ENCODE peak calls at places on chromosomes 4 and X, in eight cellular contexts. A is activated naive CD4-positive, alpha-beta T cell treated with anti-CD3 and anti-CD28 coated beads, Interleukin-2, amount 50 U/mL, for 72 hours; I is pancreas; J is activated CD8-positive, alpha-beta memory T cell treated with anti-CD3 and anti-CD28 coated beads, Interleukin-2, amount 10 ng/mL, durations not matched to agents 7 days and 5 days; Z is heart right ventricle; Q is T-cell; H is PC-3; C is stimulated activated naive CD8-positive, alpha-beta T cell treated with anti-CD3 and anti-CD28 coated beads, Interleukin-15, Interleukin-2, amounts not matched to agents 100 U/mL and 50 U/mL, for 24 hours. K is an unnamed sample.
A peak's percentile ranks its signal among the peaks of the same experiment; 100 is the strongest.

GRCh38 chr4:147616849-147617172 is 386 bp upstream of the TMEM184C start:
- ATAC-seq in A (no peak), I (no peak), J (no peak), Z (peak; percentile 6), Q (no peak), H (peak; percentile 7), C (no peak), K (peak; percentile 18)

GRCh38 chr4:83686166-83686565 is 150.3 kb downstream of the GPAT3 start:
- ATAC-seq in A (no peak), I (no peak), J (no peak), Z (no peak), Q (no peak), H (peak; percentile 99), C (no peak), K (no peak)

GRCh38 chr4:40261246-40262078 is 64.6 kb downstream of the RHOH start:
- ATAC-seq in A (no peak), I (no peak), J (no peak), Z (no peak), Q (no peak), H (no peak), C (no peak), K (no peak)

GRCh38 chr4:23873717-23874535 is 15.9 kb downstream of the PPARGC1A start:
- ATAC-seq in A (no peak), I (no peak), J (no peak), Z (peak; percentile 58), Q (no peak), H (no peak), C (no peak), K (no peak)

GRCh38 chr4:178414042-178414441 is 971.8 kb upstream of the AGA start:
- ATAC-seq in A (no peak), I (peak; percentile 81), J (no peak), Z (no peak), Q (no peak), H (no peak), C (no peak), K (no peak)

GRCh38 chr4:37836838-37837413 is 10.4 kb downstream of the PGM2 start:
- ATAC-seq in A (peak; percentile 46), I (no peak), J (peak; percentile 30), Z (no peak), Q (peak; percentile 38), H (no peak), C (peak; percentile 61), K (no peak)

GRCh38 chr4:138223191-138223910 is 18.8 kb downstream of the SLC7A11 start:
- ATAC-seq in A (no peak), I (no peak), J (no peak), Z (no peak), Q (no peak), H (no peak), C (no peak), K (no peak)

GRCh38 chrX:46636223-46636622 is 62.7 kb downstream of the CHST7 start:
- ATAC-seq in A (no peak), I (no peak), J (no peak), Z (no peak), Q (no peak), H (no peak), C (no peak), K (no peak)

GRCh38 chr4:6747690-6748068 is 31.7 kb downstream of the BLOC1S4 start:
- ATAC-seq in A (no peak), I (peak; percentile 3), J (no peak), Z (peak; percentile 27), Q (no peak), H (peak; percentile 8), C (no peak), K (no peak)

GRCh38 chr4:148311493-148311892 is 130.7 kb downstream of the NR3C2 start:
- ATAC-seq in A (peak; percentile 66), I (no peak), J (no peak), Z (no peak), Q (no peak), H (no peak), C (peak; percentile 81), K (no peak)

GRCh38 chr4:17869327-17869726 is 58.5 kb downstream of the NCAPG start:
- ATAC-seq in A (no peak), I (no peak), J (no peak), Z (no peak), Q (no peak), H (no peak), C (no peak), K (no peak)

GRCh38 chr4:151442002-151442401 is 33.0 kb downstream of the FHIP1A start:
- ATAC-seq in A (no peak), I (peak; percentile 50), J (no peak), Z (no peak), Q (no peak), H (no peak), C (no peak), K (no peak)

GRCh38 chr4:2811830-2812599 is 19.1 kb downstream of the SH3BP2 start:
- ATAC-seq in A (peak; percentile 91), I (no peak), J (peak; percentile 72), Z (peak; percentile 86), Q (peak; percentile 80), H (peak; percentile 42), C (peak; percentile 75), K (peak; percentile 70)

GRCh38 chrX:119606508-119607389 is 525 bp upstream of the NKRF start:
- ATAC-seq in A (peak; percentile 11), I (peak; percentile 8), J (peak; percentile 7), Z (peak; percentile 21), Q (no peak), H (peak; percentile 14), C (no peak), K (peak; percentile 6)

GRCh38 chr4:160364217-160364616 is 1261.3 kb downstream of the RAPGEF2 start:
- ATAC-seq in A (no peak), I (no peak), J (no peak), Z (no peak), Q (no peak), H (no peak), C (no peak), K (no peak)

GRCh38 chrX:26409636-26410035 is 193.7 kb downstream of the MAGEB5 start:
- ATAC-seq in A (no peak), I (peak; percentile 84), J (no peak), Z (no peak), Q (no peak), H (no peak), C (no peak), K (no peak)

GRCh38 chrX:67334323-67334722 is 209.5 kb upstream of the AR start:
- ATAC-seq in A (no peak), I (no peak), J (no peak), Z (no peak), Q (no peak), H (no peak), C (no peak), K (no peak)

GRCh38 chrX:74133156-74133796 is 170.7 kb upstream of the ZCCHC13 start:
- ATAC-seq in A (no peak), I (peak; percentile 48), J (peak; percentile 47), Z (peak; percentile 70), Q (peak; percentile 51), H (peak; percentile 76), C (no peak), K (peak; percentile 97)

K was measured in SK-N-SH treated with all-trans-retinoic acid at 6 μM for 48 hours.